ENCODE peak calls at places on chromosomes 5 and 9, in four cellular contexts. W is neural progenitor cell, L is MM.1S, U is HCT116. E is an unnamed sample.

GRCh38 chr5:89069591-89069990 is 186.6 kb upstream of the MEF2C start:
- DNase-seq in W (no peak), L (no peak), U (no peak), E (no peak)

GRCh38 chr9:5708414-5708813 is 79.5 kb downstream of the RIC1 start:
- DNase-seq in W (no peak), L (no peak), U (no peak), E (no peak)

GRCh38 chr9:88535226-88535931 is 401 bp downstream of the NXNL2 start:
- DNase-seq in W (peak), L (no peak), U (no peak), E (peak)

GRCh38 chr9:85662558-85662957 is 79.2 kb downstream of the AGTPBP1 start:
- DNase-seq in W (no peak), L (no peak), U (no peak), E (no peak)

GRCh38 chr5:163571755-163572154 is 66.3 kb downstream of the MAT2B start:
- DNase-seq in W (no peak), L (no peak), U (no peak), E (peak)

GRCh38 chr9:77912895-77913693 is 118.5 kb downstream of the GNAQ start:
- DNase-seq in W (no peak), L (no peak), U (no peak), E (no peak)

GRCh38 chr5:151758141-151758429 is 346 bp downstream of the ATOX1 start:
- DNase-seq in W (no peak), L (no peak), U (no peak), E (no peak)

GRCh38 chr5:97752871-97753270 is 569.8 kb upstream of the RIOK2 start:
- DNase-seq in W (no peak), L (no peak), U (no peak), E (no peak)

GRCh38 chr9:20640331-20641187 is 18.3 kb upstream of the MLLT3 start:
- DNase-seq in W (no peak), L (peak), U (no peak), E (peak)

GRCh38 chr5:152349683-152350526 is 55.2 kb downstream of the NMUR2 start:
- DNase-seq in W (peak), L (peak), U (peak), E (peak)

GRCh38 chr5:34857161-34857560 is 18.2 kb downstream of the TTC23L start:
- DNase-seq in W (no peak), L (no peak), U (no peak), E (no peak)

GRCh38 chr5:40594811-40595210 is 84.9 kb upstream of the PTGER4 start:
- DNase-seq in W (no peak), L (no peak), U (no peak), E (no peak)

GRCh38 chr9:22208846-22209585 is 199.9 kb upstream of the CDKN2B start:
- DNase-seq in W (no peak), L (peak), U (no peak), E (no peak)

GRCh38 chr9:2126331-2126789 is 111.2 kb downstream of the SMARCA2 start:
- DNase-seq in W (no peak), L (no peak), U (no peak), E (no peak)

GRCh38 chr9:126793686-126794417 is 11.0 kb upstream of the ZBTB43 start:
- DNase-seq in W (no peak), L (no peak), U (no peak), E (no peak)

GRCh38 chr9:137166242-137167112 is 3.4 kb downstream of the LRRC26 start:
- DNase-seq in W (no peak), L (no peak), U (no peak), E (no peak)
- TF ChIP-seq EZH2 in W (no peak), L (no peak), U (no peak), E (no peak)

DNA sequence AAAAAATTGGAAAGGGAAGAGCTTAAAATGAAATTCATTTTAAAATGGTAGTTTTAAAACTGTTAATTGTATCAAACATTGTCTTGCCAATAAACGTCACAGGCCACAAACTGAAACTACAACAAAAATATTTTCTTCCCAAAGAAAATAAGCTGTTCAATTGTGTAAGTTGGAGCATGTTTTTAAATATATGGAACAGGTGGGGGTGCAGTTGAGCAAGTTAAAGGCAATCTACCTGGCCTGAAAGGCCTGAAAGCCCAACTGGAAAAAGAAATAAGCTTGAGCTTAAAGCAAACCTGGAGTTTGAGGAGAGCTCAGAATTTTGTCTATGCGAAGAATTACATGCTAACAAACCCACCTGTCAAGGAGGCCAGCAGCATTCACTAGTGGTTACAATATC is 439.5 kb downstream of the ACTL7B start:
- DNase-seq in W (no peak), L (no peak), U (peak), E (peak)
- H3K4me2 ChIP-seq in W (no peak), L (no peak), U (no peak), E (no peak)

GRCh38 chr5:149355688-149356087 is 2.2 kb upstream of the PCYOX1L start:
- DNase-seq in W (no peak), L (peak), U (no peak), E (no peak)

GRCh38 chr5:149358294-149358651 is 427 bp downstream of the PCYOX1L start:
- DNase-seq in W (no peak), L (peak), U (no peak), E (peak)

GRCh38 chr5:149358818-149359217 is 972 bp downstream of the PCYOX1L start:
- DNase-seq in W (no peak), L (peak), U (no peak), E (no peak)

GRCh38 chr5:149357370-149358293 is at the start of gene PCYOX1L:
- DNase-seq in W (peak), L (peak), U (peak), E (peak)

DNA sequence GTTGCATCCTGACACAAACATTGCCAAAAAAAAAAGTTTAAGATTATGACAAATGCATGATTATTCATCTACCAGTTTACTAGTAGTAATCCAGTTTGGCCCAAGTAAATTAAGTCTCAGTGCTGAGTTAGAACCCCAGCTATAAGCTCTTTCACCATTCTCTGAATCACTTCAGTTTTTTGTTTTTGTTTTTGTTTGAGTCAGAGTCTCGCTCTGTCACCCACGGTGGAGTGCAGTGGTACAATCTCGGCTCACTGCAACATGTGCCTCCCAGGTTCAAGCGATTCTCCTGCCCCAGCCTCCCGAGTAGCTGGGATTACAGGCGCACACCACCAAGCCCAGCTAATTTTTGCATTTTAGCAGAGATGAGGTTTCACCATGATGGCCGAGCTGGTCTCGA is 1.5 kb upstream of the PCYOX1L start:
- DNase-seq in W (no peak), L (peak), U (no peak), E (no peak)
- TF ChIP-seq EZH2phosphoT487 in W (no peak), L (no peak), U (no peak), E (no peak)

DNA sequence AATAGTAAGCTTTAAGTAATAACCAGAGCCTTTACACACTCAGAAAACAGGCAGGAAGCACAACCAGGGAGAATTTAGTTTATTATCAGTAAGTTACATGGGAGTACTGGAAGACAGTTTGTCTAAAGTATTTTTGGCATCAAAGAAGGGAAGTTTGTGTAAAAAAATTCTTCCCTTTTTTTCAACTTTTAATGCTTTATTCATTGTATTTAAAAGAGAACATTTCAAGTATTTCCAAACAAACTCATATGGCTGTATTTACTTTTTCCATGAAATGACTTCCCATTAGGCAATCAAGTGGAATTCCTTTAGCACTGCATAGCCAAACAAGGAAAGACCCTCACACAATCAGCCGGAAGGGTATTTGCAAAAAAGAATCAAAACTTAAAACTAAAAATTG is 26.7 kb downstream of the RNF145 start:
- DNase-seq in W (no peak), L (no peak), U (no peak), E (no peak)
- TF ChIP-seq EZH2 in W (no peak), L (no peak), U (no peak), E (no peak)

DNA sequence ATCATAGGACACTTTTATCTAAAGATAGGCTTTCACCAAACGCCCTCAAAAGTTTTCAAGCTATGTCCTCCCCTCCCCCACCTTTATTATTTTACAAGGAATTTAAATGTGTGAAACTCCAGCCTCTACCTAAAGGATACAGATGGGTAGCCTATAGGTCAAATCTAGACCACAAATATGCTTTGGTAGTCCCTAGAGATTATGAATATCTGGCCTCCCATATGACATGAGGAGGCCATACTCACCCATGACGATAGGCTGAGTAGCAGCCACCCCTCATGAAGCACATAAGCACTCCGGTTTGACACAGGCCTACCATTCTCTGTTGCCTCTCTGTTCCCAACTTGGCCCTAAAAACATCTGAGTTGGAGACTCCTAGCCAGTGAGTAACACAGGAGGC is 11.9 kb downstream of the SIL1 start:
- DNase-seq in W (no peak), L (no peak), U (no peak), E (no peak)
- H3K4me2 ChIP-seq in W (no peak), L (peak), U (no peak), E (peak)

GRCh38 chr5:66808663-66809062 is 212.5 kb downstream of the MAST4 start:
- DNase-seq in W (no peak), L (no peak), U (no peak), E (no peak)
- TF ChIP-seq EZH2phosphoT487 in W (no peak), L (no peak), U (no peak), E (no peak)

DNA sequence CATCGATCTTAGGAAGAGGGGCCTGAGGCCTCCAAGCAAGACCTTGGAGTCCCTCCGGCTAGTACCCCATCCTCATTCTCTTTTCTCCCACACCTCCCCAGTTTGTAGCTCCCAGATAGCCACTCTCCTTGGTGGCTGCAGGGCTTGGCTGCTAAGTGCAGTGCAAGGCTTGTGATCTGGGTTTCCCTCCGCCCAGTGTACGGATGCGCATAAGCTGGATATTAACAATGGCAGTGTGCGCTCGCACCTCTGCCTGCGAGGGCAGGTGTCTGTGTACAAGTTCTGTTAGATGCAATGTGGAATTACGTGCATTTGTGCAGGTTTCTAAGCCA is 71.0 kb upstream of the TBCA start:
- DNase-seq in W (peak), L (no peak), U (no peak), E (no peak)
- TF ChIP-seq EZH2 in W (peak), L (no peak), U (no peak), E (no peak)

GRCh38 chr9:101417389-101417788 is 18.2 kb downstream of the ALDOB start:
- DNase-seq in W (no peak), L (no peak), U (no peak), E (no peak)
- H3K4me2 ChIP-seq in W (no peak), L (no peak), U (no peak), E (no peak)

GRCh38 chr9:124214596-124215550 is 42.9 kb upstream of the NEK6 start:
- DNase-seq in W (no peak), L (no peak), U (no peak), E (no peak)

GRCh38 chr9:124213396-124213795 is 44.4 kb upstream of the NEK6 start:
- DNase-seq in W (no peak), L (no peak), U (no peak), E (no peak)

GRCh38 chr9:124214116-124214515 is 43.6 kb upstream of the NEK6 start:
- DNase-seq in W (no peak), L (no peak), U (no peak), E (no peak)

GRCh38 chr9:124210697-124211096 is 47.1 kb upstream of the NEK6 start:
- DNase-seq in W (no peak), L (no peak), U (no peak), E (no peak)

DNA sequence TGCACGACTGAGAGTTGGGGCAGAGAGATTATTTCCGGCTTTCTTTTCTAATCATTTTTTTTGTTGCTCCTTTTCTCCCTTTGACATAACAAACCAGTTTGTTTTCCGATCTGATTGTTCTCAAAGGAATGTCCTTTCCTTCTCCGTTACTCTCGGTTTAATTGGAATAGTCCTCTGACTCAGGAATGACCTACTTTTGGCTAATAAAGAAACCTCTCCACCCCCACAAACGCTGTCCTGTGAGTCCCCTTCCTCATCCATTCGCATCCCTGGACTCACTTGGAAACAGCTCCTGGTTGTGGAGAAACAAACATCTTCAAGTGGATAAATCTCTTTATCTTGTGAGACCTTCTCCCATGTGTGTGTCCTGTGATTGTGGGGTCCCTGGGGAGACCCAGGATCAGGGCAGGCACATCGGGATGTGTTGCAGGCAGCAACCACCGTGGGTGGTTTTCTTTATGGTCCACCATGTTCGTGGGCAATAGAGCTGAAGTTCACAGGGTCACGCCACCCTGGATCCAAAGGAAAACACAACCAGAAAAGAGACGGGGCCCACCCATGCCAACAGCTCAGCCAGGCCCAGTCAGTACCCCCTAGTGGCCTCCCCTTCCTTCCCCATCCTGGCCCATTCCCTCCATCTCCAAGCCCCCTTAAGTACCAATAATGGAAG is 45.2 kb upstream of the NEK6 start:
- DNase-seq in W (no peak), L (no peak), U (no peak), E (no peak)
- TF ChIP-seq EZH2phosphoT487 in W (no peak), L (no peak), U (no peak), E (no peak)

GRCh38 chr5:127029513-127030258 is 672 bp downstream of the MARCHF3 start:
- DNase-seq in W (peak), L (peak), U (peak), E (peak)
- TF ChIP-seq EZH2 in W (no peak), L (no peak), U (no peak), E (peak)

E was measured in hepatocyte.